ENCODE peak calls at places on chromosomes 16 and 17, in eight cellular contexts. F is esophagus squamous epithelium, S is ovary, P is A549, C is thyroid gland, G is testis, X is Peyer's patch, I is stomach. Z is an unnamed sample.

GRCh38 chr17:17792551-17793377 is 44.0 kb downstream of the SREBF1 start:
- DNase-seq in F (no peak), S (peak; percentile 78), P (no peak), C (no peak), G (peak; percentile 63), X (no peak), I (peak; percentile 38), Z (no peak)

GRCh38 chr17:78781339-78782304 is at the start of gene CYTH1:
- DNase-seq in F (no peak), S (peak; percentile 43), P (peak; percentile 41), C (peak; percentile 59), G (peak; percentile 47), X (peak; percentile 55), I (peak; percentile 45), Z (peak; percentile 93)

GRCh38 chr16:67993207-67994036 is 5.9 kb downstream of the DPEP2 start:
- DNase-seq in F (peak; percentile 61), S (peak; percentile 75), P (peak; percentile 76), C (peak; percentile 74), G (peak; percentile 79), X (peak; percentile 86), I (peak; percentile 82), Z (peak; percentile 97)

GRCh38 chr16:55809386-55809785 is 23.5 kb downstream of the CES1 start:
- DNase-seq in F (no peak), S (no peak), P (no peak), C (no peak), G (no peak), X (no peak), I (no peak), Z (no peak)

GRCh38 chr16:27123795-27124194 is 57.1 kb downstream of the C16orf82 start:
- DNase-seq in F (no peak), S (no peak), P (no peak), C (no peak), G (peak; percentile 55), X (no peak), I (no peak), Z (no peak)

GRCh38 chr16:24729967-24730815 is 740 bp downstream of the TNRC6A start:
- DNase-seq in F (no peak), S (peak; percentile 38), P (peak; percentile 9), C (peak; percentile 30), G (peak; percentile 83), X (peak; percentile 51), I (peak; percentile 33), Z (peak; percentile 30)

GRCh38 chr16:67528222-67528869 is at the start of gene RIPOR1:
- DNase-seq in F (no peak), S (peak; percentile 58), P (peak; percentile 42), C (peak; percentile 54), G (peak; percentile 63), X (peak; percentile 53), I (peak; percentile 65), Z (peak; percentile 59)

GRCh38 chr17:41411072-41411840 is 13.1 kb downstream of the KRT37 start:
- DNase-seq in F (no peak), S (no peak), P (no peak), C (no peak), G (no peak), X (no peak), I (no peak), Z (no peak)

GRCh38 chr17:79219208-79219935 is 144.7 kb downstream of the ENGASE start:
- DNase-seq in F (no peak), S (no peak), P (no peak), C (no peak), G (no peak), X (no peak), I (no peak), Z (no peak)

GRCh38 chr17:45668316-45668715 is 115.8 kb upstream of the CRHR1 start:
- DNase-seq in F (no peak), S (no peak), P (no peak), C (no peak), G (no peak), X (no peak), I (no peak), Z (no peak)

GRCh38 chr17:77999413-78000173 is 41.1 kb downstream of the TNRC6C start:
- DNase-seq in F (no peak), S (no peak), P (no peak), C (no peak), G (no peak), X (no peak), I (no peak), Z (no peak)

GRCh38 chr16:68843482-68844210 is at the start of gene TANGO6:
- DNase-seq in F (peak; percentile 25), S (peak; percentile 81), P (peak; percentile 85), C (peak; percentile 86), G (peak; percentile 90), X (peak; percentile 83), I (peak; percentile 87), Z (peak; percentile 85)

GRCh38 chr17:8124350-8125195 is 667 bp upstream of the HES7 start:
- DNase-seq in F (no peak), S (no peak), P (peak; percentile 53), C (no peak), G (no peak), X (no peak), I (no peak), Z (no peak)

DNA sequence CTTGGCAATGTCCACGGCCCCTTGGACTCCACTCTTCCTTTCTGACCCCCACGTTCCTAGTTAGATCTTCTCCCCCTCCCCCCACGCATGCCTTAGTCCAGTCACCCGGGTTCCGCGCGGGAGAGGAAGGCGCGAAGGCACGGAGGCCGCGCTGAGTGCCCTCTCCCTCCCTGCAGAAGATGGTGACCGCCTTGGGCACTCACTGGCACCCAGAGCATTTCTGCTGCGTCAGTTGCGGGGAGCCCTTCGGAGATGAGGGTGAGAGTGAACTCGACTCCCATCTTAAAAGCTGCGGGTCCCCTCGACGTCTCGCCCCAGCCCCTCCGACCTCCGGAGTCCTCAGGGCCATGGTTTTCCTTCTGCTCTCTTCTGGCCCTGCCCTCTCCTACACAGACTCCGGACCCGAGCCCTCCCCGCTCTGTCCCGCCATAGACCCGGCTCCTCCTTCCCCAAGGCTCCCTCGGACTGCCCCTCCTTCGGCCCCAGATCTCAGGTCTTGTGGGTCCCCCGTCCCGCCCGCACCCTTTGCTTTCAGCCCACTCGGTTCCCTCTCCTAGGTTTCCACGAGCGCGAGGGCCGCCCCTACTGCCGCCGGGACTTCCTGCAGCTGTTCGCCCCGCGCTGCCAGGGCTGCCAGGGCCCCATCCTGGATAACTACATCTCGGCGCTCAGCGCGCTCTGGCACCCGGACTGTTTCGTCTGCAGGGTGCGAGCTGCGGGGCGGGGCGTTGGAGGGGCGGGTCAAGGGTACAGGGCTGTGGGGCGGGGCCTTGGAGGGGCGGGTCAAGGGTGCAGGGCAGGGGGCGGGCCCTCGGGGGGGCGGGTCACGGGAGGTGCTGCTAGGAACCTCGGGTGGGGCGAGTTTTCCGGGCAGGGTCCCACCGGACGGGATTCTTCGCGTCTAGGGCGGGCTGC is 4.6 kb downstream of the TGFB1I1 start:
- DNase-seq in F (peak; percentile 44), S (no peak), P (no peak), C (peak; percentile 94), G (peak; percentile 82), X (peak; percentile 95), I (peak; percentile 93), Z (peak; percentile 91)
- TF ChIP-seq POLR2A in F (no peak), S (no peak), P (no peak), C (peak; percentile 73), G (no peak), X (peak; percentile 83), I (peak; percentile 25), Z (no peak)

DNA sequence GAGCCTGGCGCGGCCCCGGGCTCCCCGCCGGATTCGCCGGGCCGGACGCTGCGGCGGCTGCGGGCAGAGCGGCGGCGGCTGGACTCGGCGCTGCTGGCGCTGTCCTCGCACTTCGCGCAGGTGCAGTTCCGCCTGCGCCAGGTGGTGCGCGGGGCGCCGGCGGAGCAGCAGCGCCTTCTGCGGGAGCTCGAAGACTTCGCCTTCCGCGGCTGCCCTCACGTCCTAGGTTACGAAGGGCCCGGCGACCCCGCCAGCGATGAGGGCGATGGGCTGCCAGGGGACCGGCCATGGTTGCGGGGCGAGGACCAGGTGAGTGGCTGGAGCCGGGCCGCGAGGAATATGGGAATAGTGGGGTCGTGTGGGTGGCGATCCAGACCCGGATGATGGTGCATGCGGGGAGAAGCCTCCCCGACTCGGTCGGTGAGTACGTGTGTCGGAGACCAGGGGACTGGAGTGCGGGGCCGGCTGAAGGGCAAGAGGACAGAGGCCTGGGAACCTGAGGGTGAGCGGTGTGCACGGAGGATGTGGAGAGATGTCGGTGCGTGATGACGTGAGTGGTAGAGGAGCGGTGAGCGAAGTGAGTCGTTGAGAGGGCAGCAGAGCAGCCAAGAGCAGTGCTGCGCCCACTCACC is 517 bp downstream of the RUNDC1 start:
- DNase-seq in F (no peak), S (peak; percentile 30), P (peak; percentile 75), C (peak; percentile 66), G (peak; percentile 72), X (peak; percentile 76), I (peak; percentile 61), Z (peak; percentile 73)
- TF ChIP-seq POLR2A in F (no peak), S (no peak), P (peak; percentile 40), C (no peak), G (no peak), X (peak; percentile 20), I (no peak), Z (no peak)

GRCh38 chr17:27236710-27237315 is 57.1 kb upstream of the WSB1 start:
- DNase-seq in F (no peak), S (peak; percentile 58), P (peak; percentile 78), C (peak; percentile 81), G (peak; percentile 91), X (peak; percentile 80), I (peak; percentile 84), Z (no peak)
- TF ChIP-seq POLR2A in F (no peak), S (no peak), P (no peak), C (no peak), G (no peak), X (no peak), I (no peak), Z (no peak)

GRCh38 chr17:2399572-2400473 is 1.0 kb downstream of the MNT start:
- DNase-seq in F (peak; percentile 68), S (peak; percentile 94), P (peak; percentile 98), C (peak; percentile 97), G (peak; percentile 96), X (peak; percentile 96), I (peak; percentile 97), Z (peak; percentile 98)

GRCh38 chr17:2400474-2400866 is 390 bp downstream of the MNT start:
- DNase-seq in F (no peak), S (peak; percentile 58), P (peak; percentile 69), C (peak; percentile 57), G (no peak), X (peak; percentile 60), I (peak; percentile 54), Z (peak; percentile 69)

GRCh38 chr17:2402517-2402916 is 1.7 kb upstream of the MNT start:
- DNase-seq in F (no peak), S (peak; percentile 35), P (no peak), C (peak; percentile 22), G (no peak), X (no peak), I (no peak), Z (no peak)

GRCh38 chr17:2401426-2402221 is 764 bp upstream of the MNT start:
- DNase-seq in F (peak; percentile 98), S (peak; percentile 100), P (peak; percentile 100), C (peak; percentile 100), G (peak; percentile 100), X (peak; percentile 99), I (peak; percentile 100), Z (peak; percentile 100)

DNA sequence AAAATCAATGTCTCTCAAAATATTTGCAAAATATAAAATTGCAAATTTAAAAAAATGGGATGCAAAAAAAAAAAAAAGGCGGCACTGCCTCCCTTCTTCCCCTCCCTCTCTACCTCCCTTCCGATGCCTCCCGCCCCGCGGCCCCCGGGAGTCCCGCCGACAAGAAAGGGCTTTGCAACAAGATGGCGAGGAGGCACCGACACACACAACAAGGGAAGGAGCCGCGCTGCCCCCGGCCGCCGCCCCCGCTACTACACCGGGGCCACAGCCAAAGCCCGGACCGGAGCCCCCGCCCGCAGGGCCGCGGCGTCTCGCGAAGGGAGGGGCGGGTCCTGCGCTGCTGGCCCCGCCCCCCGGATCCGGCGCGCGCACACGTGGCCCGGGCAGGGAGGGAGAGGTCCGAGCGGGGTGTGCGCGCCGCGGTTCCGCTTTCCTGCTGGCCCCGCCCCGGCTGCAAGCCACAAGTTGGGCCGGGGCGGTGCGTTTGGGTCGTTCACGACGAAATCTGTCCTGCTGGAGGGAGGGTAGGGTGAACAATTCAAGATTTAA is at the start of gene MNT:
- DNase-seq in F (peak; percentile 86), S (peak; percentile 92), P (peak; percentile 97), C (peak; percentile 95), G (peak; percentile 95), X (peak; percentile 92), I (peak; percentile 95), Z (peak; percentile 99)
- TF ChIP-seq POLR2A in F (no peak), S (peak; percentile 76), P (peak; percentile 18), C (peak; percentile 77), G (no peak), X (peak; percentile 41), I (peak; percentile 51), Z (peak; percentile 48)